ENCODE peak calls at places on chromosome 11, in four cellular contexts. H is IMR-90, K is HepG2, V is H1. P is an unnamed sample.
A peak's percentile ranks its signal among the peaks of the same experiment; 100 is the strongest.

GRCh38 chr11:103618532-103618931 is 417.9 kb upstream of the DDI1 start:
- DNase-seq in K (no peak), V (no peak), H (peak; percentile 83), P (no peak)

GRCh38 chr11:23932485-23932898 is 564.4 kb upstream of the LUZP2 start:
- DNase-seq in V (no peak), K (no peak), H (peak; percentile 70), P (no peak)

GRCh38 chr11:32420937-32421532 is 14.3 kb downstream of the WT1 start:
- DNase-seq in K (no peak), V (no peak), H (no peak), P (no peak)

GRCh38 chr11:117875397-117876048 is 935 bp downstream of the FXYD6 start:
- DNase-seq in K (no peak), H (no peak), V (peak; percentile 59), P (no peak)

GRCh38 chr11:72591785-72592490 is 82.3 kb downstream of the PDE2A start:
- DNase-seq in K (no peak), V (no peak), H (no peak), P (no peak)

GRCh38 chr11:3357302-3357701 is 21.6 kb downstream of the ZNF195 start:
- DNase-seq in H (no peak), K (no peak), V (no peak), P (no peak)

GRCh38 chr11:125626381-125626950 is 1.5 kb downstream of the CHEK1 start:
- DNase-seq in V (no peak), K (peak; percentile 79), H (peak; percentile 16), P (peak; percentile 11)

GRCh38 chr11:117071344-117071787 is 26.9 kb downstream of the SIK3 start:
- DNase-seq in V (no peak), K (peak; percentile 84), H (no peak), P (no peak)

GRCh38 chr11:36292311-36292722 is 3.1 kb upstream of the COMMD9 start:
- DNase-seq in K (no peak), V (peak; percentile 35), H (peak; percentile 47), P (peak; percentile 35)

GRCh38 chr11:96188625-96189006 is 154.4 kb downstream of the MAML2 start:
- DNase-seq in H (peak; percentile 57), K (peak; percentile 14), V (no peak), P (no peak)

GRCh38 chr11:33691051-33691864 is 9.4 kb downstream of the C11orf91 start:
- DNase-seq in H (no peak), K (peak; percentile 78), V (no peak), P (peak; percentile 71)

GRCh38 chr11:61011239-61011870 is 39.9 kb downstream of the CD6 start:
- DNase-seq in V (no peak), H (no peak), K (no peak), P (no peak)

GRCh38 chr11:17531818-17532131 is 12.4 kb downstream of the USH1C start:
- DNase-seq in V (no peak), H (peak; percentile 64), K (peak; percentile 33), P (no peak)

GRCh38 chr11:12287009-12287373 is 90.4 kb upstream of the PARVA start:
- DNase-seq in V (peak; percentile 31), H (peak; percentile 96), K (peak; percentile 36), P (peak; percentile 87)

GRCh38 chr11:107565219-107565937 is at the start of gene ALKBH8:
- DNase-seq in K (peak; percentile 54), H (peak; percentile 58), V (peak; percentile 81), P (peak; percentile 52)

GRCh38 chr11:19660076-19660475 is 52.6 kb upstream of the NAV2 start:
- DNase-seq in V (no peak), K (peak; percentile 52), H (peak; percentile 85), P (peak; percentile 72)

GRCh38 chr11:101894505-101894904 is 20.3 kb upstream of the CEP126 start:
- DNase-seq in K (no peak), H (no peak), V (no peak), P (no peak)

GRCh38 chr11:2213890-2214526 is 42.4 kb upstream of the TH start:
- DNase-seq in V (peak; percentile 49), K (no peak), H (no peak), P (no peak)

GRCh38 chr11:117832511-117832910 is 8.0 kb upstream of the FXYD2 start:
- DNase-seq in H (no peak), K (no peak), V (no peak), P (no peak)

GRCh38 chr11:71140206-71140919 is 112.0 kb downstream of the SHANK2 start:
- DNase-seq in V (no peak), H (no peak), K (no peak), P (no peak)

GRCh38 chr11:8717876-8718753 is 35.5 kb downstream of the RPL27A start:
- DNase-seq in K (peak; percentile 83), H (peak; percentile 97), V (no peak), P (no peak)

GRCh38 chr11:82714346-82715174 is 19.1 kb downstream of the FAM181B start:
- DNase-seq in K (no peak), H (no peak), V (no peak), P (no peak)

GRCh38 chr11:122040476-122040875 is 75.5 kb downstream of the BLID start:
- DNase-seq in V (no peak), H (no peak), K (no peak), P (no peak)

GRCh38 chr11:85787809-85788805 is 22.8 kb downstream of the SYTL2 start:
- DNase-seq in H (peak; percentile 42), V (no peak), K (peak; percentile 21), P (peak; percentile 66)

GRCh38 chr11:104705475-104706195 is 192.6 kb downstream of the CASP12 start:
- DNase-seq in K (no peak), H (peak; percentile 18), V (no peak), P (no peak)

GRCh38 chr11:70067036-70067435 is 11.1 kb upstream of the ANO1 start:
- DNase-seq in H (no peak), K (no peak), V (peak; percentile 27), P (no peak)

GRCh38 chr11:2319791-2320481 is 18.1 kb downstream of the TSPAN32 start:
- DNase-seq in V (no peak), K (no peak), H (no peak), P (no peak)

GRCh38 chr11:35615911-35616900 is 2.1 kb upstream of the FJX1 start:
- DNase-seq in V (no peak), K (peak; percentile 27), H (peak; percentile 74), P (peak; percentile 64)

GRCh38 chr11:122180435-122180834 is 64.4 kb upstream of the BLID start:
- DNase-seq in H (peak; percentile 98), V (no peak), K (no peak), P (no peak)

GRCh38 chr11:31817621-31818493 is 6.7 kb upstream of the PAX6 start:
- DNase-seq in K (no peak), H (no peak), V (peak; percentile 90), P (no peak)

GRCh38 chr11:12599408-12600143 is 74.6 kb upstream of the TEAD1 start:
- DNase-seq in V (peak; percentile 89), H (no peak), K (peak; percentile 91), P (peak; percentile 69)

GRCh38 chr11:13333456-13333957 is 55.9 kb downstream of the BMAL1 start:
- DNase-seq in V (no peak), H (no peak), K (peak; percentile 18), P (no peak)

GRCh38 chr11:72204865-72205264 is 11.7 kb upstream of the FOLR2 start:
- DNase-seq in V (no peak), H (no peak), K (no peak), P (no peak)

DNA sequence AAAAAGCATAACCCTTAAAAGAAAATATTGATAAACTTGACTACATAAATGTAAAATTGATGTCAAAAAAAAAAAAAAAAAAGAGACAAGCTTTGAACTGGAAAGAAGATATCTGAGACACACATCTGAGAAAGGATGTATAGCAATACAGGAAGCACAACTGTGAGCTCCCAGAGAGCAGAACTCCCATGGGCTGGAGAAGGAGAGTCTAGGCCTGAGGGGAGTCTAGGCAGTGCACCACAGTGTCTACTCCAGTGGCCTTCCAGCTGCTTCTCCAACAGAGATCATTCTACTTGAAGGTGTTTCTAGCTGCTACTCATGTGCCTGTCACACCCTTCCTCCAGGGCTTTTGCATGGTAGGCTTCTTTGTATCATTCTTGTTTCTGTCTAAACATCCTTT is 54.2 kb upstream of the SYT9 start:
- DNase-seq in K (no peak), H (no peak), V (no peak), P (no peak)
- TF ChIP-seq MAFK in K (no peak), H (no peak), V (no peak), P (no peak)

GRCh38 chr11:65502852-65503603 is 4.2 kb downstream of the MALAT1 start:
- DNase-seq in K (no peak), H (peak; percentile 64), V (no peak), P (peak; percentile 69)

GRCh38 chr11:65504671-65505433 is 6.0 kb downstream of the MALAT1 start:
- DNase-seq in K (no peak), H (peak; percentile 46), V (no peak), P (no peak)

GRCh38 chr11:65503606-65503922 is 4.7 kb downstream of the MALAT1 start:
- DNase-seq in K (no peak), H (peak; percentile 33), V (no peak), P (no peak)

GRCh38 chr11:65505434-65506315 is 6.8 kb downstream of the MALAT1 start:
- DNase-seq in V (no peak), H (peak; percentile 52), K (no peak), P (no peak)

GRCh38 chr11:65503923-65504670 is 5.3 kb downstream of the MALAT1 start:
- DNase-seq in H (peak; percentile 59), K (no peak), V (no peak), P (no peak)
- H3K27ac ChIP-seq in H (peak overlapping the region; percentile 44), K (no peak overlapping the region), V (no peak overlapping the region), P (peak overlapping the region; percentile 89)

DNA sequence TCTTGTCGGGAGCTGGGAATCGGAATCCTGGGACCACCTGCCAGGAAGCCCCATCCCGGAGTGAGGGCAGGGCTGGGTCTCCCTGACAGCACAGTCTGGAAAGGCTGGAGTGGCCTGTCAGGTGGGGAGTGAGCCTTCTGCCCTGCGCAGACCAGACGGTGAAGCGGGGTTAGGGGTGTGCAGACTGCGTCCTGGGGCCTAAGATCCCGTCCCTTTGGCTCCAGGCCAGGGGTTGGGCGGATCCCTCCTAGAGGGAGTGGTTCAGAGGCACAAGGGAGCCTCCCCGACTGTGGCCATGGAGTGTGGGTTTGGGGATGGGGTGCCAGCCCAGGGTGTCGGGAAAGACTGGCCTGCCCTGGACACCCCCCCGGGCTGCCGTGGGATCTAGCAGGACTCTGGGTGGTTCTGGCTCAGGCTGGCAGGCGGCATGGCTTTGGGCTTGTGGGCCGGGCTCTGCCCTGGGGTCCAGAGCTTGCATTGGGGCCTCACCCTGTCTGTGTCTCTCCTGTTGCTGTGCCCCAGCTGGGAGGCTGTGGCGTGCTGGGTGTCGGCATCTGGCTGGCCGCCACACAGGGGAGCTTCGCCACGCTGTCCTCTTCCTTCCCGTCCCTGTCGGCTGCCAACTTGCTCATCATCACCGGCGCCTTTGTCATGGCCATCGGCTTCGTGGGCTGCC is 19.5 kb downstream of the TSPAN4 start:
- DNase-seq in K (no peak), H (no peak), V (peak; percentile 68), P (no peak)
- TF ChIP-seq RFX5 in K (no peak), H (no peak), V (no peak), P (no peak)

DNA sequence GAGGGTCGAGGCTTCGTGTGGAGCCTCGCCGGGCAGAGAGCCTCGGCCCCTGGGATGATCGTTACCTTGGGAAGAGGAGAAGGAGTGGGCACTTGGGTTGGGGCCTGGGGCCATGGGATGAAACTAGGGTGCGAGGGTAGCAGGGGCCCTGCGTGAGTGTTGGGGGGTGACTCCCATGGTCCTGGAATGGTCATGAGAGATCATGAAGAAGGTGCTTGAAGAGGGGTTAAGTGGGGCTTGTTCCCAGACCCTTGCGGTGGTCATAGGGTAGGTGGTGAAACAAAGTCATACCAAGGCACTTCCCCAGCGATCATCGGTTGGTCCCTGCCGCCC is 284 bp downstream of the CCS start:
- DNase-seq in K (no peak), V (no peak), H (no peak), P (no peak)
- TF ChIP-seq MAFK in K (no peak), V (no peak), H (no peak), P (no peak)